ENCODE peak calls at places on chromosomes 4 and X, in six cellular contexts. O, M, W, U, S and Q are unnamed samples.

GRCh38 chr4:139922625-139923024 is 231.4 kb downstream of the MAML3 start:
- DNase-seq in W (no peak), U (no peak), M (peak; percentile 57), O (no peak), S (no peak), Q (no peak)

GRCh38 chr4:188399834-188400233 is 260.6 kb downstream of the TRIML1 start:
- DNase-seq in S (no peak), U (no peak), O (no peak), M (no peak), W (no peak), Q (no peak)

GRCh38 chr4:9771069-9771468 is 10.4 kb upstream of the DRD5 start:
- DNase-seq in W (no peak), M (no peak), U (peak; percentile 82), S (no peak), O (no peak), Q (no peak)

GRCh38 chrX:97847885-97848679 is 964.4 kb downstream of the RPA4 start:
- DNase-seq in S (no peak), U (no peak), M (no peak), O (no peak), W (no peak), Q (no peak)

GRCh38 chrX:19793471-19793870 is 93.9 kb downstream of the SH3KBP1 start:
- DNase-seq in U (no peak), M (no peak), O (no peak), S (no peak), W (no peak), Q (no peak)

GRCh38 chr4:8316251-8316771 is 46.8 kb downstream of the HTRA3 start:
- DNase-seq in S (no peak), U (peak; percentile 37), W (no peak), O (no peak), M (no peak), Q (no peak)

GRCh38 chrX:134144231-134144630 is 92.8 kb upstream of the CCDC160 start:
- DNase-seq in U (no peak), W (no peak), O (no peak), M (no peak), S (no peak), Q (no peak)

GRCh38 chr4:98289375-98289774 is 28.2 kb downstream of the RAP1GDS1 start:
- DNase-seq in S (no peak), W (no peak), U (no peak), O (peak; percentile 3), M (no peak), Q (no peak)

GRCh38 chr4:123838426-123838825 is 441.8 kb downstream of the SPRY1 start:
- DNase-seq in O (no peak), W (no peak), M (no peak), S (no peak), U (no peak), Q (no peak)

GRCh38 chr4:13509442-13509841 is 25.3 kb upstream of the RAB28 start:
- DNase-seq in O (no peak), W (no peak), S (no peak), U (no peak), M (no peak), Q (no peak)

GRCh38 chr4:48681856-48682255 is 98.2 kb downstream of the FRYL start:
- DNase-seq in W (no peak), M (peak; percentile 57), U (peak; percentile 47), S (no peak), O (peak; percentile 37), Q (no peak)

GRCh38 chr4:152628128-152628527 is 51.7 kb downstream of the TMEM154 start:
- DNase-seq in O (no peak), S (no peak), U (no peak), M (no peak), W (no peak), Q (no peak)

GRCh38 chr4:7654550-7655266 is 220.0 kb upstream of the PSAPL1 start:
- DNase-seq in S (no peak), M (no peak), O (no peak), W (no peak), U (no peak), Q (no peak)

GRCh38 chr4:158008551-158009218 is 164.1 kb downstream of the GASK1B start:
- DNase-seq in M (peak; percentile 79), U (no peak), S (no peak), O (no peak), W (no peak), Q (no peak)

GRCh38 chr4:577499-578450 is 1.7 kb upstream of the TMEM271 start:
- DNase-seq in U (no peak), M (peak; percentile 2), S (no peak), W (no peak), O (no peak), Q (no peak)

GRCh38 chr4:56342746-56343145 is 44.5 kb downstream of the AASDH start:
- DNase-seq in O (no peak), M (peak; percentile 53), W (no peak), U (no peak), S (no peak), Q (no peak)

GRCh38 chr4:155304375-155304774 is 72.4 kb downstream of the MAP9 start:
- DNase-seq in U (no peak), M (no peak), W (no peak), S (no peak), O (no peak), Q (no peak)

GRCh38 chrX:55758033-55758432 is 40.5 kb downstream of the RRAGB start:
- DNase-seq in O (no peak), S (no peak), W (no peak), M (peak; percentile 18), U (no peak), Q (no peak)

GRCh38 chr4:46124773-46125172 is 919 bp upstream of the GABRG1 start:
- DNase-seq in W (no peak), U (no peak), S (no peak), M (peak; percentile 4), O (no peak), Q (no peak)

GRCh38 chr4:101183658-101184373 is 163.5 kb downstream of the PPP3CA start:
- DNase-seq in U (peak; percentile 49), S (no peak), W (no peak), M (no peak), O (no peak), Q (no peak)

GRCh38 chrX:133593531-133593930 is 178.2 kb upstream of the GPC4 start:
- DNase-seq in O (no peak), M (no peak), W (no peak), S (no peak), U (no peak), Q (no peak)

GRCh38 chr4:134470544-134470943 is 269.0 kb upstream of the PABPC4L start:
- DNase-seq in U (no peak), O (no peak), M (no peak), W (no peak), S (no peak), Q (no peak)

GRCh38 chr4:1253831-1254230 is 4.9 kb upstream of the CTBP1 start:
- DNase-seq in M (no peak), W (no peak), S (no peak), U (no peak), O (no peak), Q (no peak)

GRCh38 chr4:126223784-126224407 is 909.1 kb downstream of the FAT4 start:
- DNase-seq in O (no peak), W (no peak), U (no peak), S (no peak), M (peak; percentile 25), Q (no peak)

GRCh38 chr4:166842795-166843261 is 391.5 kb downstream of the SPOCK3 start:
- DNase-seq in W (no peak), S (no peak), M (no peak), O (no peak), U (no peak), Q (no peak)

GRCh38 chr4:77310931-77311330 is 153.9 kb downstream of the CCNG2 start:
- DNase-seq in S (no peak), O (no peak), M (no peak), U (no peak), W (no peak), Q (no peak)

GRCh38 chrX:39063702-39064101 is 262.4 kb downstream of the MID1IP1 start:
- DNase-seq in W (no peak), M (no peak), S (no peak), U (no peak), O (no peak), Q (no peak)

GRCh38 chrX:136395271-136395670 is 92.5 kb upstream of the BRS3 start:
- DNase-seq in S (no peak), M (no peak), O (no peak), W (no peak), U (peak; percentile 86), Q (no peak)

GRCh38 chr4:41505161-41505653 is 32.8 kb upstream of the LIMCH1 start:
- DNase-seq in W (no peak), O (no peak), S (no peak), M (peak; percentile 32), U (no peak), Q (no peak)

GRCh38 chr4:109166126-109166525 is 136.3 kb downstream of the COL25A1 start:
- DNase-seq in S (no peak), U (no peak), M (no peak), O (no peak), W (no peak), Q (no peak)
- TF ChIP-seq CTCF in S (no peak), U (no peak), M (no peak), O (no peak), W (no peak), Q (no peak)

GRCh38 chrX:131816551-131817136 is 206.5 kb upstream of the STK26 start:
- DNase-seq in O (peak; percentile 78), S (peak; percentile 73), W (no peak), U (no peak), M (peak; percentile 85), Q (no peak)
- TF ChIP-seq CTCF in O (peak; percentile 34), S (peak; percentile 32), W (peak; percentile 57), U (no peak), M (peak; percentile 5), Q (no peak)

DNA sequence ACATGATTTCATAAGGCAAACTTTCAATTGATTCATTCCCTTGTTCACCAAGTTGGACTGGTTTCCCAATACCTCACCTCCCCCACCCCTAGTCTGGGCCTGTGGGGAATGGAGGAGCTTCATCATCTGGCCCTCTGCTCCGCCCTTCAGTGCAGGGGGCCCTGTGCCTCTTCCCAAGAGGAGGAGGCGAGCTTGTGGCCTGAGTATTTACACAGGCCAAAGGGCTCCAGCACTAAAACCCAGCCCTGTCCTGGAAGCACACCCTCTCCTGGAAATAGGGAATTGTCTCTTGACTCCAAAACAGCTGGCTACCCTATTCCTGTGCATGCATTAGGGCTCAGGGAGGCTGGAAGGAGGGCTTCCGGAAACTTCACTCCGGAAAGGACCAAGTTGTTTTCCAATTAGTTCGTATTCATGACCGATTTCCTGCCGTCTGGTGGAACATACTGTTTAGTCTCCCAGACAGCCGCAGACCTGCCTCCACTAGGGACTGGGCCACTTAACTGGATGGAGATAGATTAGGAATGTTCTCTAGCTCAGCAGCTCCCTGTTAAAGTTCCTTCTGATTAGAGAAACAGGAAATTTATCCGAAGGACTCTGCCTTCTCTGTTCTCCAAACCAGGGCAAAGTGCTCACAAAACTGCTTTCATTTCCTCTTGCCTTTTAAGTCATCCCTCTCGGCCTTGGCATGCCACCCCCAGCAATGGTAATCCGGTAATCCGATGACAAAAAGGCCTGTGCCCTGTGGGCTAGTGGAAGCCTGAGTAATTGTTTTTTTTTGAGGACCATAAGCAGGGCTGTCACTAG is 5.8 kb downstream of the SRPX2 start:
- DNase-seq in O (no peak), U (peak; percentile 87), M (peak; percentile 90), S (peak; percentile 59), W (no peak), Q (no peak)
- TF ChIP-seq CTCF in O (no peak), U (no peak), M (no peak), S (no peak), W (no peak), Q (no peak)

DNA sequence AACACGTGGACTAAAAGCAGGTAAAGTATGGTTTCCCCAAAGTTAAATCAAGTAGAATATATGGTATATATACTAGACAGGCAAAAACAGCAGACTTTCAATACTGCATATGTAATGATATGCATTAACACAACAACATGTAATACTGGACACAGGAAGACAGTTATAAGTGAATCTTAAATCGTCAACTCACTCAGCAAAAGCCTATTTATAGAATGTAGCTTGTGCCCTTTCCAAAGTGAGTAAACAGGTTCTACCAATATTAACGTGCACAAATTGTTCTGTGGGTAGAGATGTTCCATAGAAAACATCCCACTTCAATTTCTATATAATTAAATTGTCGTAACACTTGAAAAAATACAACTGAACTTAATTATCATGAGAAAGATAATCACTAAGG is 30.6 kb downstream of the FAM241A start:
- DNase-seq in W (no peak), U (no peak), S (no peak), M (no peak), O (no peak), Q (no peak)
- TF ChIP-seq CTCF in W (no peak), U (no peak), S (no peak), M (no peak), O (no peak), Q (no peak)